ENCODE peak calls at places on chromosomes 13 and 19, in nine cellular contexts. N is NCI-H1417, B is brain microvascular endothelial cell, L is KG1, T is T-helper 1 cell, Y is neural progenitor cell, G is left ventricle myocardium superior, D is epithelial cell of esophagus, X is progenitor cell of endocrine pancreas. C is an unnamed sample.
A peak's percentile ranks its signal among the peaks of the same experiment; 100 is the strongest.

GRCh38 chr13:40440990-40441820 is 225.2 kb downstream of the FOXO1 start:
- DNase-seq in N (no peak), B (no peak), L (no peak), T (no peak), Y (no peak), G (peak; percentile 87), D (peak; percentile 22), X (no peak), C (peak; percentile 55)

GRCh38 chr19:18399008-18399407 is 1.6 kb upstream of the LRRC25 start:
- DNase-seq in N (no peak), B (no peak), L (no peak), T (no peak), Y (no peak), G (peak; percentile 61), D (peak; percentile 81), X (no peak), C (no peak)

GRCh38 chr19:2714531-2715269 is 6.5 kb downstream of the DIRAS1 start:
- DNase-seq in N (no peak), B (no peak), L (no peak), T (no peak), Y (no peak), G (peak; percentile 24), D (no peak), X (no peak), C (peak; percentile 25)

GRCh38 chr13:53260594-53260993 is 232.0 kb downstream of the OLFM4 start:
- DNase-seq in N (no peak), B (no peak), L (no peak), T (no peak), Y (no peak), G (no peak), D (no peak), X (no peak), C (no peak)

GRCh38 chr13:27965740-27966640 is 3.1 kb downstream of the CDX2 start:
- DNase-seq in N (no peak), B (no peak), L (no peak), T (no peak), Y (peak; percentile 87), G (no peak), D (no peak), X (no peak), C (no peak)

GRCh38 chr13:44739120-44739519 is 163.0 kb upstream of the TSC22D1 start:
- DNase-seq in N (no peak), B (no peak), L (no peak), T (no peak), Y (no peak), G (no peak), D (no peak), X (no peak), C (no peak)

GRCh38 chr13:97342136-97342535 is 91.8 kb upstream of the RAP2A start:
- DNase-seq in N (no peak), B (no peak), L (no peak), T (no peak), Y (no peak), G (no peak), D (no peak), X (no peak), C (no peak)

GRCh38 chr19:56071151-56071550 is 49.9 kb downstream of the ZNF787 start:
- DNase-seq in N (no peak), B (no peak), L (no peak), T (no peak), Y (peak; percentile 30), G (no peak), D (no peak), X (no peak), C (no peak)

GRCh38 chr19:38316477-38317067 is 825 bp upstream of the YIF1B start:
- DNase-seq in N (no peak), B (no peak), L (no peak), T (no peak), Y (no peak), G (no peak), D (no peak), X (no peak), C (no peak)

GRCh38 chr13:23629566-23630272 is 59.5 kb downstream of the TNFRSF19 start:
- DNase-seq in N (no peak), B (no peak), L (no peak), T (no peak), Y (no peak), G (no peak), D (no peak), X (no peak), C (no peak)